ENCODE peak calls at places on chromosome 11, in seven cellular contexts. G is BE2C, U is HS-5, K is anterior cingulate cortex, L is RCC 7860, A is AML-193, H is RWPE1. R is an unnamed sample.

GRCh38 chr11:81174646-81175330 is 1558.9 kb downstream of the FAM181B start:
- DNase-seq in L (no peak), G (no peak), U (no peak), A (no peak), H (no peak), K (no peak), R (no peak)

GRCh38 chr11:89182773-89183172 is 5.1 kb downstream of the TYR start:
- DNase-seq in H (no peak), G (no peak), K (no peak), L (no peak), U (no peak), A (no peak), R (no peak)

GRCh38 chr11:109037856-109038780 is 373.2 kb downstream of the DDX10 start:
- DNase-seq in U (peak), L (no peak), G (no peak), A (no peak), H (peak), K (peak), R (no peak)

GRCh38 chr11:1878134-1879031 is 13.3 kb downstream of the PRR33 start:
- DNase-seq in K (no peak), G (no peak), U (no peak), A (no peak), H (no peak), L (no peak), R (no peak)

GRCh38 chr11:1744137-1744878 is 6.1 kb downstream of the IFITM10 start:
- DNase-seq in L (no peak), A (no peak), U (no peak), G (no peak), H (no peak), K (no peak), R (no peak)

GRCh38 chr11:1157645-1158591 is at the start of gene MUC5AC:
- DNase-seq in G (no peak), A (no peak), U (no peak), H (no peak), L (no peak), K (no peak), R (no peak)

GRCh38 chr11:9070740-9071476 is 20.5 kb downstream of the SCUBE2 start:
- DNase-seq in U (no peak), H (no peak), K (no peak), L (no peak), A (no peak), G (no peak), R (no peak)

GRCh38 chr11:103907548-103908455 is 128.6 kb upstream of the DDI1 start:
- DNase-seq in H (peak), U (peak), G (no peak), A (peak), K (no peak), L (no peak), R (no peak)

GRCh38 chr11:98736813-98737212 is 283.9 kb upstream of the CNTN5 start:
- DNase-seq in A (no peak), G (no peak), K (no peak), L (no peak), H (no peak), U (no peak), R (no peak)

GRCh38 chr11:57499413-57499982 is 16.0 kb downstream of the SLC43A1 start:
- DNase-seq in U (no peak), L (no peak), G (peak), A (no peak), H (peak), K (peak), R (peak)